ENCODE peak calls at places on chromosomes 5 and 9, in seven cellular contexts. One of them, this sample, is unnamed.

GRCh38 chr5:132090107-132090506 is 16.5 kb downstream of the CSF2 start:
- DNase-seq in K562: no peak
- DNase-seq in SK-N-SH: no peak
- DNase-seq in GM12878: no peak
- DNase-seq in HCT116: peak
- DNase-seq in H1: no peak
- DNase-seq in HepG2: no peak
- DNase-seq in this sample: no peak

GRCh38 chr9:93209576-93210323 is 25.8 kb downstream of the WNK2 start:
- DNase-seq in K562: no peak
- DNase-seq in SK-N-SH: no peak
- DNase-seq in GM12878: no peak
- DNase-seq in HCT116: no peak
- DNase-seq in H1: no peak
- DNase-seq in HepG2: no peak
- DNase-seq in this sample: no peak

GRCh38 chr9:120886490-120886967 is 9.5 kb upstream of the PHF19 start:
- DNase-seq in K562: no peak
- DNase-seq in SK-N-SH: no peak
- DNase-seq in GM12878: no peak
- DNase-seq in HCT116: no peak
- DNase-seq in H1: no peak
- DNase-seq in HepG2: no peak
- DNase-seq in this sample: no peak

GRCh38 chr5:157828031-157828948 is 30.7 kb downstream of the CLINT1 start:
- DNase-seq in K562: no peak
- DNase-seq in SK-N-SH: no peak
- DNase-seq in GM12878: no peak
- DNase-seq in HCT116: no peak
- DNase-seq in H1: no peak
- DNase-seq in HepG2: no peak
- DNase-seq in this sample: no peak

GRCh38 chr5:136703706-136704105 is 338.4 kb upstream of the TRPC7 start:
- DNase-seq in K562: no peak
- DNase-seq in SK-N-SH: no peak
- DNase-seq in GM12878: no peak
- DNase-seq in HCT116: no peak
- DNase-seq in H1: no peak
- DNase-seq in HepG2: no peak
- DNase-seq in this sample: no peak

GRCh38 chr5:142683116-142683515 is 2.8 kb downstream of the FGF1 start:
- DNase-seq in K562: no peak
- DNase-seq in SK-N-SH: no peak
- DNase-seq in GM12878: no peak
- DNase-seq in HCT116: no peak
- DNase-seq in H1: no peak
- DNase-seq in HepG2: no peak
- DNase-seq in this sample: no peak

GRCh38 chr5:135829681-135830383 is 4.6 kb upstream of the SLC25A48 start:
- DNase-seq in K562: peak
- DNase-seq in SK-N-SH: peak
- DNase-seq in GM12878: no peak
- DNase-seq in HCT116: peak
- DNase-seq in H1: peak
- DNase-seq in HepG2: peak
- DNase-seq in this sample: peak

GRCh38 chr5:78640622-78641021 is 8.0 kb downstream of the LHFPL2 start:
- DNase-seq in K562: no peak
- DNase-seq in SK-N-SH: no peak
- DNase-seq in GM12878: peak
- DNase-seq in HCT116: no peak
- DNase-seq in H1: no peak
- DNase-seq in HepG2: peak
- DNase-seq in this sample: no peak

GRCh38 chr9:91161465-91162275 is 200.0 kb downstream of the AUH start:
- DNase-seq in K562: no peak
- DNase-seq in SK-N-SH: no peak
- DNase-seq in GM12878: no peak
- DNase-seq in HCT116: no peak
- DNase-seq in H1: no peak
- DNase-seq in HepG2: no peak
- DNase-seq in this sample: no peak

GRCh38 chr5:2029206-2029605 is 146.5 kb upstream of the IRX4 start:
- DNase-seq in K562: no peak
- DNase-seq in SK-N-SH: no peak
- DNase-seq in GM12878: no peak
- DNase-seq in HCT116: no peak
- DNase-seq in H1: peak
- DNase-seq in HepG2: no peak
- DNase-seq in this sample: no peak

GRCh38 chr5:52837591-52838001 is 49.9 kb downstream of the ITGA1 start:
- DNase-seq in K562: no peak
- DNase-seq in SK-N-SH: no peak
- DNase-seq in GM12878: no peak
- DNase-seq in HCT116: no peak
- DNase-seq in H1: no peak
- DNase-seq in HepG2: no peak
- DNase-seq in this sample: no peak

GRCh38 chr5:141681695-141682641 is at the start of gene ARAP3:
- DNase-seq in K562: peak
- DNase-seq in SK-N-SH: peak
- DNase-seq in GM12878: no peak
- DNase-seq in HCT116: peak
- DNase-seq in H1: peak
- DNase-seq in HepG2: peak
- DNase-seq in this sample: peak

GRCh38 chr9:85994191-85994590 is 53.2 kb downstream of the NAA35 start:
- DNase-seq in K562: no peak
- DNase-seq in SK-N-SH: no peak
- DNase-seq in GM12878: no peak
- DNase-seq in HCT116: no peak
- DNase-seq in H1: no peak
- DNase-seq in HepG2: no peak
- DNase-seq in this sample: no peak

GRCh38 chr9:18056993-18057369 is 417.0 kb upstream of the ADAMTSL1 start:
- DNase-seq in K562: no peak
- DNase-seq in SK-N-SH: no peak
- DNase-seq in GM12878: peak
- DNase-seq in HCT116: no peak
- DNase-seq in H1: no peak
- DNase-seq in HepG2: no peak
- DNase-seq in this sample: no peak

GRCh38 chr5:103562453-103563157 is at the start of gene NUDT12:
- DNase-seq in K562: peak
- DNase-seq in SK-N-SH: peak
- DNase-seq in GM12878: peak
- DNase-seq in HCT116: peak
- DNase-seq in H1: peak
- DNase-seq in HepG2: peak
- DNase-seq in this sample: peak

GRCh38 chr9:117678882-117679281 is 25.3 kb upstream of the TLR4 start:
- DNase-seq in K562: no peak
- DNase-seq in SK-N-SH: no peak
- DNase-seq in GM12878: no peak
- DNase-seq in HCT116: no peak
- DNase-seq in H1: no peak
- DNase-seq in HepG2: no peak
- DNase-seq in this sample: no peak

GRCh38 chr5:135462304-135462703 is 10.2 kb upstream of the TIFAB start:
- DNase-seq in K562: peak
- DNase-seq in SK-N-SH: peak
- DNase-seq in GM12878: no peak
- DNase-seq in HCT116: peak
- DNase-seq in H1: peak
- DNase-seq in HepG2: peak
- DNase-seq in this sample: peak

GRCh38 chr9:93302586-93303257 is 118.8 kb downstream of the WNK2 start:
- DNase-seq in K562: peak
- DNase-seq in SK-N-SH: peak
- DNase-seq in GM12878: no peak
- DNase-seq in HCT116: peak
- DNase-seq in H1: peak
- DNase-seq in HepG2: peak
- DNase-seq in this sample: peak

GRCh38 chr5:168646335-168646734 is 67.2 kb upstream of the PANK3 start:
- DNase-seq in K562: no peak
- DNase-seq in SK-N-SH: no peak
- DNase-seq in GM12878: no peak
- DNase-seq in HCT116: no peak
- DNase-seq in H1: no peak
- DNase-seq in HepG2: no peak
- DNase-seq in this sample: no peak

GRCh38 chr9:113579270-113580040 is 115.9 kb downstream of the RGS3 start:
- DNase-seq in K562: no peak
- DNase-seq in SK-N-SH: peak
- DNase-seq in GM12878: no peak
- DNase-seq in HCT116: no peak
- DNase-seq in H1: no peak
- DNase-seq in HepG2: no peak
- DNase-seq in this sample: no peak

GRCh38 chr9:89411759-89412158 is 86.2 kb downstream of the SEMA4D start:
- DNase-seq in K562: no peak
- DNase-seq in SK-N-SH: no peak
- DNase-seq in GM12878: no peak
- DNase-seq in HCT116: no peak
- DNase-seq in H1: no peak
- DNase-seq in HepG2: no peak
- DNase-seq in this sample: no peak

GRCh38 chr5:119316116-119316515 is 39.7 kb upstream of the TNFAIP8 start:
- DNase-seq in K562: no peak
- DNase-seq in SK-N-SH: no peak
- DNase-seq in GM12878: no peak
- DNase-seq in HCT116: no peak
- DNase-seq in H1: no peak
- DNase-seq in HepG2: no peak
- DNase-seq in this sample: no peak

GRCh38 chr9:131111186-131111853 is 14.1 kb upstream of the NUP214 start:
- DNase-seq in K562: no peak
- DNase-seq in SK-N-SH: no peak
- DNase-seq in GM12878: no peak
- DNase-seq in HCT116: no peak
- DNase-seq in H1: no peak
- DNase-seq in HepG2: no peak
- DNase-seq in this sample: no peak

DNA sequence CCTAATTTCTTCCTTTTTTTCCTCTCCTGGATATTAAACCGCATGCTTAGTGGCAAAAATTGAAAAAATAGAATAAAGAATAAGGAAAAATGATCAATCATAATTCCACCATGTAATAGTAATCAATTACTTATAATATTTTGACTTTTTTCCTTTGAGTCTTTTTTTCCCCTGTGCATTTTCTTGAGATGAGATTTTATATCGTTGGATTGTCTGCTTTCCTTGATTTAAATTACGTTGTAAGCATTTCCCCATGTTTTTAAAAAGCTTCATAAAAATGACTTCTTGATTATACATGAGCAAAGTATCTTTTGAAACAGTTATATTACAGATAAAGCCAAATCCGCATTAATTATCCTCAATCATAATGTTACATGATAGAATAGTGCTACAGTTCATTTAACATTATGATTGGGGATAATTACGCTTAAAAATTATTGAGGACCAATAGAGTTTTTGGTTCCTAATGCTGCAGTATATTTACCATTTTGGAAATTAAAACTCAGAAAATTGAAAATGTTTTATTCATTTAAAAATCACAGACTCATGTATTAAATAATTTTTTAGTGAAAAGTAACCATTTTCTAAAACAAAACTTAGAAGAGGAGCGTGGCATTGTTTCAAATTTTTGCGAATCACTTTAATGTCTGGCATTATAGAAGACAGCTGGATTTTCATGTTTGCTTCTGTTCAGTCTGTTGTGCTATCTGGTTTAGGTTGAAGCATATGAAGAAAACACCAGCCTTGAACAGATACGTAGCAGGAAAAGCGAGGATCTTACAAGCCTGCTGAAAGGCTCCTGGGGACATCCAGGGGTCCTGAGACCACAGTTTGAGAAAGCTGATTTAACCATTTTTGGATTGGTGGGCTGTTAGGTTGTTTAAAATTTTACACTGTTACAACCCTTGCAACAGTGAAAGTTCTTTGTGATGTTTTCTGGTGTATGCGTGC is 1.4 kb downstream of the ZFYVE16 start:
- DNase-seq in K562: no peak
- DNase-seq in SK-N-SH: peak
- DNase-seq in GM12878: no peak
- DNase-seq in HCT116: no peak
- DNase-seq in H1: no peak
- DNase-seq in HepG2: no peak
- DNase-seq in this sample: peak
- TF ChIP-seq JUND in K562: no peak
- TF ChIP-seq JUND in SK-N-SH: no peak
- TF ChIP-seq JUND in GM12878: no peak
- TF ChIP-seq JUND in HCT116: no peak
- TF ChIP-seq JUND in H1: no peak
- TF ChIP-seq JUND in HepG2: no peak
- TF ChIP-seq JUND in this sample: no peak

GRCh38 chr9:137201205-137201868 is 796 bp upstream of the TPRN start:
- DNase-seq in K562: no peak
- DNase-seq in SK-N-SH: no peak
- DNase-seq in GM12878: no peak
- DNase-seq in HCT116: no peak
- DNase-seq in H1: peak
- DNase-seq in HepG2: no peak
- DNase-seq in this sample: no peak
- TF ChIP-seq JUND in K562: no peak
- TF ChIP-seq JUND in SK-N-SH: no peak
- TF ChIP-seq JUND in GM12878: no peak
- TF ChIP-seq JUND in HCT116: no peak
- TF ChIP-seq JUND in H1: no peak
- TF ChIP-seq JUND in HepG2: no peak
- TF ChIP-seq JUND in this sample: no peak

GRCh38 chr5:178509491-178510057 is 80.6 kb downstream of the COL23A1 start:
- DNase-seq in K562: no peak
- DNase-seq in SK-N-SH: no peak
- DNase-seq in GM12878: no peak
- DNase-seq in HCT116: no peak
- DNase-seq in H1: no peak
- DNase-seq in HepG2: no peak
- DNase-seq in this sample: no peak
- TF ChIP-seq JUND in K562: no peak
- TF ChIP-seq JUND in SK-N-SH: no peak
- TF ChIP-seq JUND in GM12878: no peak
- TF ChIP-seq JUND in HCT116: no peak
- TF ChIP-seq JUND in H1: no peak
- TF ChIP-seq JUND in HepG2: no peak
- TF ChIP-seq JUND in this sample: no peak

DNA sequence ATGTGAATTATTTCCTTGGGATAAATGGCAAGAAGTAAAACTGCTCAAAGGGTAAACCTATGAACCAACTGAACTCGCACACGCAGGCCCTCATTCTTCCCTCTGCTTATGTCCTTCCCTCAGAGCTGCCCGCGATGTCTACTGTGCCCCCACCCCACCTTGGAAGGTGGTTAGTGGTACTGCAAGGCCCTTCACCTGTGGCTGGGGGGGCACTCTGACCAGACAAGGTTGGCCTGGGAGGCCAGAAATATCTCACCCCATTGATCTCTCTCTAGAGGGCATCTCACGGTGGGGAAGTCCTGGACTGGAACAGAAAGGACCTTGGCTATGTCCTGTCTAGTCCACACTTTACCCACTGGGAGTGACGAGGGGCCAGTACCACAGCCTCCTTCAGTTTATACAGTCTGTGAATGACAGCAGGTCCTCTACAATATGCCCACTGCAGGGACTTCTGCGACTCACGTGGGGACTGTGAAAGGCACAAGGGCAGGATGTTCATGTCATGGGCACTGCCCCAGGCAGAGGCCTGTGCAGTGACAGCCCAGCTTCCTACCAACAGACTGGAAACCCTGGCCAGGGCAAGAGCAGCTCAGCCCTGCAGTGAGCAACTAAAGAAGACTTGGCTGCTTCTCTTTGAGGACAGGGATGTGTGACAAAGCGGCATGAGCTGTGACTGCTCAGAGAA is 56.8 kb upstream of the SYNPO start:
- DNase-seq in K562: no peak
- DNase-seq in SK-N-SH: peak
- DNase-seq in GM12878: no peak
- DNase-seq in HCT116: no peak
- DNase-seq in H1: no peak
- DNase-seq in HepG2: no peak
- DNase-seq in this sample: no peak
- TF ChIP-seq JUND in K562: no peak
- TF ChIP-seq JUND in SK-N-SH: no peak
- TF ChIP-seq JUND in GM12878: no peak
- TF ChIP-seq JUND in HCT116: no peak
- TF ChIP-seq JUND in H1: no peak
- TF ChIP-seq JUND in HepG2: no peak
- TF ChIP-seq JUND in this sample: no peak